ENCODE peak calls at places on chromosome X, in ten cellular contexts. H is stomach, M is A549, Q is transverse colon, F is suprapubic skin, V is psoas muscle, Y is A673, O is lower lobe of right lung, X is BE2C, B is tibial artery. E is an unnamed sample.

GRCh38 chrX:30831082-30831481 is 58.0 kb downstream of the TAB3 start:
- DNase-seq in F (no peak), X (no peak), H (no peak), O (no peak), M (no peak), Q (no peak), B (no peak), Y (no peak), V (no peak), E (no peak)

GRCh38 chrX:77347572-77347971 is 99.6 kb upstream of the FGF16 start:
- DNase-seq in V (no peak), B (no peak), O (no peak), Y (no peak), Q (no peak), M (no peak), X (no peak), H (no peak), F (no peak), E (no peak)

GRCh38 chrX:49915352-49916222 is 6.8 kb upstream of the CLCN5 start:
- DNase-seq in Q (peak; percentile 33), H (peak; percentile 50), V (no peak), X (peak; percentile 48), M (peak; percentile 57), Y (peak; percentile 73), B (peak; percentile 41), F (no peak), O (no peak), E (peak; percentile 24)

GRCh38 chrX:51795136-51795535 is 51.9 kb downstream of the GSPT2 start:
- DNase-seq in V (no peak), X (no peak), Q (no peak), H (no peak), Y (no peak), M (no peak), B (no peak), O (no peak), F (no peak), E (no peak)

GRCh38 chrX:48493890-48494364 is 14.9 kb upstream of the PORCN start:
- DNase-seq in F (no peak), X (peak; percentile 63), H (peak; percentile 47), B (no peak), M (no peak), Y (peak; percentile 33), V (no peak), Q (no peak), O (no peak), E (no peak)

GRCh38 chrX:69238153-69238959 is 73.1 kb upstream of the PJA1 start:
- DNase-seq in B (no peak), X (peak; percentile 31), M (no peak), V (peak; percentile 77), Q (no peak), H (no peak), Y (no peak), O (no peak), F (no peak), E (no peak)

GRCh38 chrX:24590111-24590510 is 57.0 kb downstream of the PCYT1B start:
- DNase-seq in Y (no peak), H (no peak), M (no peak), X (no peak), Q (no peak), V (no peak), F (no peak), B (no peak), O (no peak), E (no peak)

GRCh38 chrX:124238268-124238667 is 94.2 kb upstream of the TEX13D start:
- DNase-seq in M (no peak), O (no peak), Y (no peak), X (no peak), V (no peak), F (no peak), B (no peak), Q (no peak), H (no peak), E (no peak)

GRCh38 chrX:3697220-3697684 is 16.2 kb downstream of the PRKX start:
- DNase-seq in X (no peak), Q (no peak), B (no peak), Y (no peak), H (no peak), O (no peak), V (no peak), M (no peak), F (no peak), E (peak; percentile 18)

GRCh38 chrX:39613997-39614679 is 483.6 kb downstream of the BCOR start:
- DNase-seq in O (peak; percentile 64), H (no peak), Y (no peak), M (no peak), B (no peak), X (no peak), V (no peak), F (no peak), Q (peak; percentile 19), E (no peak)

GRCh38 chrX:147875866-147876596 is 35.7 kb upstream of the FMR1 start:
- DNase-seq in H (no peak), M (no peak), Y (no peak), F (no peak), V (no peak), B (no peak), Q (no peak), O (no peak), X (no peak), E (no peak)

GRCh38 chrX:650274-650673 is 19.7 kb downstream of the SHOX start:
- DNase-seq in Y (no peak), H (no peak), Q (no peak), M (no peak), O (no peak), X (no peak), B (no peak), F (peak; percentile 52), V (no peak), E (no peak)

GRCh38 chrX:154531626-154532025 is 15.0 kb downstream of the G6PD start:
- DNase-seq in B (peak; percentile 44), X (no peak), M (peak; percentile 64), F (no peak), Y (no peak), H (no peak), Q (no peak), V (no peak), O (peak; percentile 58), E (no peak)

GRCh38 chrX:55486736-55487135 is 2.9 kb downstream of the USP51 start:
- DNase-seq in X (no peak), V (no peak), Y (no peak), H (no peak), Q (no peak), B (peak; percentile 12), O (no peak), F (no peak), M (peak; percentile 4), E (no peak)

GRCh38 chrX:39158801-39159657 is 357.8 kb downstream of the MID1IP1 start:
- DNase-seq in B (no peak), F (no peak), Q (no peak), H (no peak), M (no peak), O (peak; percentile 56), V (no peak), X (peak; percentile 71), Y (no peak), E (no peak)

GRCh38 chrX:19846995-19847790 is 40.2 kb downstream of the SH3KBP1 start:
- DNase-seq in F (no peak), M (peak; percentile 39), X (no peak), Q (no peak), Y (no peak), H (no peak), B (peak; percentile 35), V (no peak), O (no peak), E (no peak)

GRCh38 chrX:2552621-2553297 is 52.0 kb upstream of the DHRSX start:
- DNase-seq in H (no peak), V (no peak), X (no peak), Y (peak; percentile 68), Q (no peak), F (no peak), B (no peak), M (peak; percentile 78), O (no peak), E (no peak)

GRCh38 chrX:71144651-71145050 is at the start of gene NLGN3:
- DNase-seq in O (no peak), F (no peak), H (no peak), Q (no peak), Y (peak; percentile 11), X (no peak), M (no peak), V (no peak), B (no peak), E (no peak)

DNA sequence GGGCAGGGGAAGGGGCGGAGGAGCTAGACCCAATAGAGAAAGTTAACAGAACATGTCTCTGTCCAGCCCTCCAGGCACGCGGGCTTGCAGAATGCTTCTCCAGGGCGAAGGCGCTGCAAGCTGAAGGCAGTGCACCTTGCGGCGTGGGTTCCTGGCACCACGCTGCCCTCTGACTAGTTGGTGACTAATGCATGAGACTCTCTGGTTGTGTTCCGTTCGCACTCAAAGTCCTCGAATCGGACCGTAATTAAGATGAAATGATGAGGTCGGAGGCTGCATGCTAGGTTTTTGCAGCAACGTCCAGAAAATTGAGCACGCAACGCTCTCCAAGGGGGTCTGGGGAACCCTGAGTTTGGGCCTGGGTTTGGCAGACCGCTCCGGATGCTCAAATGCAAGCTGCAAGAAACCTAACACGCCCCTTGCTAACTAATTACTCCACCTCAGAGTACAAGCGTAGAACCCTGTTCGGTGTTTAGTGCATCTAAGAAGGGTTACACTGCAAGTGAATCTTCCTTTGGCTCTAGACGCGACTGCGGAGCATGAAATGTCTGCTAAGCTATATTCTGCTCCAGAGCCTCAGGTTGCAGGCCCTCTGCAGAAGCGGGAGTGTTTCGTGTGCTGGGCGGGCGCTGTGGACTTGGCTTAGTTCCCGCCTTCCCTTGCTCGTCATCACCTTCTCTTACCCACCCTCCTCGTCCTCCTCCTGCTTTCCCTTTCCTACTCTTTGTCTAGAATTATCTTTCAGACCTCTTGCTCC is 57.1 kb upstream of the NKAP start:
- DNase-seq in X (no peak), M (no peak), F (no peak), Y (no peak), Q (no peak), O (no peak), B (no peak), H (no peak), V (no peak), E (no peak)
- TF ChIP-seq CTCF in X (no peak), M (no peak), F (no peak), Y (no peak), Q (no peak), O (no peak), B (no peak), H (no peak), V (no peak), E (no peak)

GRCh38 chrX:112820364-112821308 is 20.0 kb downstream of the AMOT start:
- DNase-seq in Q (no peak), O (no peak), H (no peak), V (no peak), Y (no peak), M (no peak), B (no peak), X (no peak), F (no peak), E (no peak)
- H3K4me3 ChIP-seq in Q (no peak overlapping the region), O (no peak overlapping the region), H (no peak overlapping the region), V (no peak overlapping the region), Y (no peak overlapping the region), M (no peak overlapping the region), B (no peak overlapping the region), X (no peak overlapping the region), F (no peak overlapping the region), E (no peak overlapping the region)

GRCh38 chrX:21744721-21745120 is 13.2 kb downstream of the SMPX start:
- DNase-seq in B (no peak), Y (no peak), F (no peak), Q (no peak), O (no peak), X (no peak), V (no peak), H (no peak), M (no peak), E (no peak)
- H3K4me1 ChIP-seq in B (no peaks in the 10 kb centered on the region), Y (no peaks in the 10 kb centered on the region), F (peaks cover 5% of the 10 kb centered on the region), Q (no peaks in the 10 kb centered on the region), O (no peaks in the 10 kb centered on the region), X (peaks cover 11% of the 10 kb centered on the region), V (peaks cover 27% of the 10 kb centered on the region), H (no peaks in the 10 kb centered on the region), M (no peaks in the 10 kb centered on the region), E (no peaks in the 10 kb centered on the region)

GRCh38 chrX:132592880-132593279 is 104.0 kb upstream of the MBNL3 start:
- DNase-seq in M (peak; percentile 1), B (no peak), H (no peak), Q (no peak), O (no peak), Y (peak; percentile 4), X (peak; percentile 25), F (no peak), V (no peak), E (no peak)
- TF ChIP-seq CTCF in M (no peak), B (no peak), H (peak; percentile 26), Q (peak; percentile 28), O (peak; percentile 20), Y (peak; percentile 43), X (peak; percentile 33), F (no peak), V (peak; percentile 31), E (peak; percentile 23)